ENCODE peak calls at places on chromosomes 13 and 19, in ten cellular contexts. P, F, O, U, D, S, T, V, Q and N are unnamed samples.

GRCh38 chr13:113625965-113626661 is 31.9 kb downstream of the ATP4B start:
- DNase-seq in P (no peak), F (peak), O (no peak), U (no peak), D (no peak), S (peak), T (no peak), V (no peak), Q (no peak), N (no peak)

GRCh38 chr19:49119411-49120324 is at the start of gene PPFIA3:
- DNase-seq in P (peak), F (peak), O (no peak), U (peak), D (peak), S (peak), T (peak), V (peak), Q (no peak), N (peak)

GRCh38 chr13:50224534-50224933 is 209.3 kb downstream of the KCNRG start:
- DNase-seq in P (no peak), F (peak), O (no peak), U (no peak), D (no peak), S (no peak), T (no peak), V (no peak), Q (peak), N (no peak)

GRCh38 chr13:77386880-77387606 is 60.1 kb upstream of the MYCBP2 start:
- DNase-seq in P (peak), F (peak), O (no peak), U (no peak), D (no peak), S (no peak), T (no peak), V (no peak), Q (no peak), N (no peak)

GRCh38 chr19:43799502-43800142 is 2.6 kb downstream of the LYPD5 start:
- DNase-seq in P (no peak), F (no peak), O (no peak), U (no peak), D (no peak), S (no peak), T (no peak), V (peak), Q (no peak), N (no peak)

GRCh38 chr13:112859817-112860190 is 109.2 kb upstream of the MCF2L start:
- DNase-seq in P (no peak), F (peak), O (no peak), U (no peak), D (peak), S (no peak), T (no peak), V (no peak), Q (peak), N (no peak)

GRCh38 chr19:18020212-18021067 is 12.5 kb downstream of the ARRDC2 start:
- DNase-seq in P (peak), F (peak), O (no peak), U (peak), D (peak), S (peak), T (peak), V (no peak), Q (no peak), N (no peak)

GRCh38 chr13:102873653-102874052 is 27.8 kb downstream of the ERCC5 start:
- DNase-seq in P (no peak), F (no peak), O (no peak), U (no peak), D (no peak), S (no peak), T (no peak), V (no peak), Q (peak), N (no peak)

GRCh38 chr19:29841559-29842367 is 30.0 kb downstream of the CCNE1 start:
- DNase-seq in P (no peak), F (no peak), O (peak), U (no peak), D (peak), S (no peak), T (no peak), V (peak), Q (peak), N (no peak)

GRCh38 chr19:37941820-37942515 is 35.0 kb downstream of the SIPA1L3 start:
- DNase-seq in P (no peak), F (no peak), O (no peak), U (no peak), D (no peak), S (no peak), T (no peak), V (no peak), Q (no peak), N (no peak)

GRCh38 chr19:681029-681626 is 4.9 kb downstream of the FSTL3 start:
- DNase-seq in P (peak), F (peak), O (peak), U (no peak), D (peak), S (peak), T (peak), V (no peak), Q (no peak), N (no peak)

GRCh38 chr13:99626461-99627082 is 125.3 kb downstream of the TM9SF2 start:
- DNase-seq in P (no peak), F (no peak), O (no peak), U (no peak), D (no peak), S (no peak), T (peak), V (no peak), Q (peak), N (no peak)

GRCh38 chr13:50153888-50154287 is 138.6 kb downstream of the KCNRG start:
- DNase-seq in P (no peak), F (no peak), O (no peak), U (no peak), D (no peak), S (no peak), T (no peak), V (no peak), Q (no peak), N (no peak)

GRCh38 chr13:34338102-34338501 is 520.2 kb downstream of the RFC3 start:
- DNase-seq in P (no peak), F (no peak), O (no peak), U (no peak), D (no peak), S (no peak), T (no peak), V (no peak), Q (no peak), N (no peak)

GRCh38 chr13:112812306-112813034 is 122.6 kb downstream of the ATP11A start:
- DNase-seq in P (no peak), F (peak), O (no peak), U (no peak), D (peak), S (no peak), T (no peak), V (no peak), Q (no peak), N (no peak)

GRCh38 chr13:114099918-114100445 is 32.4 kb downstream of the RASA3 start:
- DNase-seq in P (peak), F (peak), O (peak), U (no peak), D (no peak), S (peak), T (no peak), V (peak), Q (no peak), N (no peak)

GRCh38 chr13:111505175-111505777 is 184.8 kb downstream of the TEX29 start:
- DNase-seq in P (no peak), F (peak), O (peak), U (no peak), D (no peak), S (no peak), T (no peak), V (peak), Q (no peak), N (no peak)

GRCh38 chr19:36489139-36489919 is at the start of gene ZNF566:
- DNase-seq in P (peak), F (peak), O (peak), U (peak), D (peak), S (peak), T (peak), V (peak), Q (peak), N (peak)

GRCh38 chr19:39417463-39418181 is 5.2 kb downstream of the PLEKHG2 start:
- DNase-seq in P (no peak), F (peak), O (no peak), U (no peak), D (no peak), S (no peak), T (no peak), V (no peak), Q (no peak), N (no peak)

GRCh38 chr13:44219808-44220544 is 153.6 kb upstream of the SERP2 start:
- DNase-seq in P (no peak), F (peak), O (no peak), U (no peak), D (no peak), S (no peak), T (peak), V (no peak), Q (peak), N (no peak)

GRCh38 chr13:97283888-97284287 is 61.8 kb downstream of the MBNL2 start:
- DNase-seq in P (no peak), F (no peak), O (no peak), U (no peak), D (no peak), S (no peak), T (no peak), V (no peak), Q (no peak), N (no peak)

GRCh38 chr19:43774103-43774939 is 6.5 kb downstream of the KCNN4 start:
- DNase-seq in P (no peak), F (peak), O (no peak), U (peak), D (peak), S (peak), T (no peak), V (peak), Q (no peak), N (peak)

GRCh38 chr19:16051254-16052025 is 24.9 kb upstream of the TPM4 start:
- DNase-seq in P (no peak), F (no peak), O (no peak), U (no peak), D (no peak), S (no peak), T (no peak), V (peak), Q (no peak), N (no peak)

GRCh38 chr13:23432589-23432988 is 913 bp downstream of the SACS start:
- DNase-seq in P (no peak), F (no peak), O (no peak), U (no peak), D (no peak), S (no peak), T (no peak), V (no peak), Q (no peak), N (no peak)

GRCh38 chr13:34678154-34678553 is 263.9 kb upstream of the NBEA start:
- DNase-seq in P (no peak), F (no peak), O (no peak), U (no peak), D (no peak), S (no peak), T (no peak), V (no peak), Q (peak), N (no peak)

GRCh38 chr19:12647490-12648071 is 19.0 kb downstream of the MAN2B1 start:
- DNase-seq in P (no peak), F (peak), O (no peak), U (peak), D (peak), S (peak), T (peak), V (peak), Q (peak), N (no peak)

GRCh38 chr13:113209880-113210421 is 538 bp downstream of the CUL4A start:
- DNase-seq in P (no peak), F (peak), O (peak), U (peak), D (peak), S (peak), T (peak), V (peak), Q (peak), N (peak)

DNA sequence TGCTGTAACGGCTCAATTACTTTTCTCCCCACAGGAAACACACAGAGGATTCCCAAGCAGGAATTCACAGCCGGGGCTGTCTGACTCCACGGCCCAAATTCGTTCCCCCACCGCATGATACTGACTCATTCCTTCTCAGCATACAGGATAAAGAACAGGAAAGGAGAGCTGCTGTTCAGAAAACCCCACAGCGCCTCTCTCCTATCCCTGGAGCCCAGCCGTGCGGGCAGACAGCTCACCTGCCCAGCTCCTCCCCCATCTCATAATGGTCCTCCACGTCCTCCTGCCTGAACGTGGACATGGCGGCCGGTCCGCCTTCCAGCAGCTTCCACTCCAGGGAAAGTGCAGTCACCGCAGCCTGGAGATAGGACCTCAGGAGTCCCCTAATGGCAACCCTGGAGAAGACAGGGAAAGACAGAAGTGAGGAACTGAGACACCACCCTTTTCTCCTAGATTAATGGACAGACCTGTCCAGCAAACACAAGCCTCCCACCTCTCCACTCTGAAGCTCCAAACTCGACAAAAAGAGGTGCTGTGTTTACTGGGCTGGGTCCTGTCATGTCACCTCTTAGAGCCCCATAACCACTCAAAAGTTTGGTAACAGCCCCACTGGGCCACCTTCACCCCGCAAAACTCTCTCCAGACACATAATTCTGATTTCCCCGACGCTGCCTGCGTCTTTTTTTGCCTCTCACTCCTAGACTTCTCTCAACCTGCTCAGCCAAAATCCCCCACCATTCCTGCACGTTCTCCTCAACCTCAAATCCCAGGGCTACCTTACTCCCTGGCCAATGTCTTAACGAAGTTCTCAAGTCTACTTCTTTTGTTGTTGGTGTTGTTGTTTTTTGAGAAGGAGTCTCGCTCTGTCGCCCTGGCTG is 1.2 kb downstream of the DAPK3 start:
- DNase-seq in P (no peak), F (peak), O (no peak), U (peak), D (no peak), S (no peak), T (no peak), V (peak), Q (peak), N (peak)
- TF ChIP-seq CTCF in P (no peak), F (peak), O (peak), U (no peak), D (no peak), S (no peak), T (no peak), V (no peak), Q (no peak), N (peak)

GRCh38 chr19:31356587-31357314 is 7.5 kb upstream of the TSHZ3 start:
- DNase-seq in P (no peak), F (peak), O (no peak), U (peak), D (peak), S (peak), T (no peak), V (peak), Q (no peak), N (no peak)

GRCh38 chr19:31354919-31355318 is 5.7 kb upstream of the TSHZ3 start:
- DNase-seq in P (no peak), F (no peak), O (no peak), U (no peak), D (no peak), S (no peak), T (no peak), V (no peak), Q (no peak), N (no peak)

GRCh38 chr19:31354316-31354715 is 5.1 kb upstream of the TSHZ3 start:
- DNase-seq in P (no peak), F (no peak), O (no peak), U (no peak), D (no peak), S (no peak), T (no peak), V (peak), Q (no peak), N (no peak)

GRCh38 chr19:31355330-31356289 is 6.4 kb upstream of the TSHZ3 start:
- DNase-seq in P (no peak), F (no peak), O (no peak), U (no peak), D (no peak), S (no peak), T (no peak), V (peak), Q (no peak), N (no peak)

DNA sequence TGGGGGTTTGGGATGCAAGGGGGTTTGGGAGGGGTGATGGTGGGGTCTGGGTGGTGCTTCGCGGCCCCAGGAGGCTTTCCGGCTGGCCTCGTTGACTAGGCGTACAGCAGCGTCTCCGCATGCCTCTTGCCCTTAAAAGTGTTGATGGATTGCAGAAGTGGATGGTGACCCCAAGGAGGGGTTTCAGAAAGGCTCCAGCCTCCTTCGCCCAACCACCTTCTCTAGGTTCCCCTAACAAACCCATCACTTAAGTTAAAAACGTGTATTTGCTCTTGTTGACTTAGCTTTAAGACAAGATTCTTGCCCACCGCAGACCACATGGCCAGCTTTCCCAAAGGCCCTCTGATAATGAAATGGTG is 8.1 kb upstream of the TSHZ3 start:
- DNase-seq in P (no peak), F (no peak), O (no peak), U (no peak), D (no peak), S (no peak), T (no peak), V (no peak), Q (no peak), N (no peak)
- TF ChIP-seq CTCF in P (no peak), F (no peak), O (no peak), U (no peak), D (no peak), S (peak), T (no peak), V (peak), Q (no peak), N (peak)

GRCh38 chr13:98484289-98485219 is 92.4 kb downstream of the STK24 start:
- DNase-seq in P (no peak), F (peak), O (peak), U (peak), D (peak), S (peak), T (peak), V (peak), Q (peak), N (peak)
- TF ChIP-seq CTCF in P (no peak), F (no peak), O (no peak), U (no peak), D (no peak), S (no peak), T (peak), V (no peak), Q (no peak), N (no peak)

DNA sequence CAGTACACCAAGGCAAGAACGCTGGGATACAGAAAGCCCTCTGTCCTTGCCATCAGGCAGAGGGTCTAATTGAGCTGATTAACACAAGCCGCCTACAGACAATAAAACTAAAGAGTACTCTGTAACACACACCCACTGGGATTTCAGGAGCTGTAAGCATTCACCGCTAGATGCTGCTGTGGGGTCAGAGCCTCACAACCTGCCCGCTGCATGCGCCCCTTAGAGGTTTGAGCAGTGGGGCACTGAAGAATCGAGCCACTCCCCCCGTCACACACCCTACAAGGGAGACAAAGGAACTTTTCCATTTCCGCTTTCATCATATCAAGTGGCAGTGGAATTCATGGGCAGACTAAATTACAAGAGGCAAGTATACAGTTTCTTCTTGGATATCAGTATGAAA is 1080.6 kb downstream of the PCDH17 start:
- DNase-seq in P (no peak), F (no peak), O (peak), U (no peak), D (no peak), S (no peak), T (no peak), V (peak), Q (no peak), N (no peak)
- TF ChIP-seq CTCF in P (no peak), F (no peak), O (peak), U (no peak), D (no peak), S (no peak), T (no peak), V (peak), Q (no peak), N (no peak)

DNA sequence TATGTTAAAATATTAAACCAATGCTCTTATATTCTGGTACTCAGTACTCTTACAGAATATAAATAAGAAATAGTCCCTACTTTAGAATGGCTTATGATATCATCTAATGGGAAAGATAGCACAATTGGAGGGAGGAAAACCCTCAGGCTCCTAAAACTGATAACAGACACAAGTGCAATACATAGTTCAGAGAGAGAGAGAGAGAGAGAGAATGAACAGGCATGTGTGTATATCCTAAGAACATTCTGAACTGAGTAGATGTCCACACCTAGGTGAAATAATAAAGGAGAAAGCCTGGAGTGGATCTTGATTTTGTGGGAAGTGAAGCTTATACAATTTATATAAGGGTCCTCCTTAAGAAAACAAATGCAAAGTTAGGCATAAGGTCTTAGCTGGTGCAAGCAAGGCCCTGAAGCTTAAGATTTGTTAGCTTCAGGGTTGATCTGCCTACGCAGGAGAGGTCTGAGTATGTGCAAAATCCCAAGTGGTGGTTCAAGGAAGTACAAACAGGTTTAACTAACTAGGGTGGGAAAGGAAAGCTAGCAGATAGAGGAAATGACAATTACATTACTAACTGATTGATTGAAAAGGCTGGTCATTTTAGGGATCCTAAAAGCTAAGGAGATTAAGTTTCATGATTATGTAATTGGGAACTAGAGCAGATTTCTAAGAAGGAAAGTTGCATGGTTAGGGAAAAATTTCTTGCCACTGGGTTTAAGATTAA is 53.3 kb downstream of the SOX21 start:
- DNase-seq in P (no peak), F (no peak), O (peak), U (no peak), D (no peak), S (no peak), T (no peak), V (no peak), Q (no peak), N (no peak)
- TF ChIP-seq CTCF in P (no peak), F (no peak), O (peak), U (no peak), D (no peak), S (no peak), T (no peak), V (peak), Q (no peak), N (peak)

GRCh38 chr19:47256688-47257410 is 524 bp downstream of the CCDC9 start:
- DNase-seq in P (peak), F (peak), O (peak), U (peak), D (peak), S (peak), T (peak), V (peak), Q (peak), N (peak)

GRCh38 chr19:47258434-47258833 is 2.1 kb downstream of the CCDC9 start:
- DNase-seq in P (no peak), F (peak), O (no peak), U (no peak), D (no peak), S (no peak), T (no peak), V (no peak), Q (no peak), N (no peak)

GRCh38 chr19:47253970-47254369 is 2.4 kb upstream of the CCDC9 start:
- DNase-seq in P (no peak), F (peak), O (no peak), U (no peak), D (no peak), S (no peak), T (no peak), V (no peak), Q (no peak), N (no peak)

GRCh38 chr19:47257411-47258169 is 1.3 kb downstream of the CCDC9 start:
- DNase-seq in P (no peak), F (peak), O (no peak), U (no peak), D (no peak), S (no peak), T (peak), V (no peak), Q (no peak), N (no peak)

GRCh38 chr19:47255947-47256687 is at the start of gene CCDC9:
- DNase-seq in P (peak), F (peak), O (peak), U (peak), D (peak), S (peak), T (peak), V (peak), Q (no peak), N (peak)
- TF ChIP-seq CTCF in P (no peak), F (no peak), O (no peak), U (no peak), D (no peak), S (no peak), T (no peak), V (no peak), Q (no peak), N (no peak)